ENCODE peak calls at places on chromosomes 4 and X, in nine cellular contexts. One of them, this sample, is unnamed.

GRCh38 chr4:72602396-72602795 is 33.4 kb upstream of the ADAMTS3 start:
- DNase-seq in fibroblast of mammary gland: no peak
- DNase-seq in PC-3: no peak
- DNase-seq in AG04450: no peak
- DNase-seq in NB4: no peak
- DNase-seq in astrocyte of the spinal cord: no peak
- DNase-seq in Caco-2: no peak
- DNase-seq in mammary epithelial cell: peak
- DNase-seq in mucosa of descending colon: no peak
- DNase-seq in this sample: no peak

GRCh38 chr4:47876310-47876709 is 38.1 kb downstream of the NFXL1 start:
- DNase-seq in astrocyte of the spinal cord: no peak
- DNase-seq in Caco-2: no peak
- DNase-seq in PC-3: no peak
- DNase-seq in AG04450: no peak
- DNase-seq in mucosa of descending colon: no peak
- DNase-seq in mammary epithelial cell: no peak
- DNase-seq in NB4: no peak
- DNase-seq in fibroblast of mammary gland: peak
- DNase-seq in this sample: no peak

GRCh38 chr4:2950221-2950989 is 12.8 kb downstream of the NOP14 start:
- DNase-seq in mammary epithelial cell: no peak
- DNase-seq in AG04450: no peak
- DNase-seq in Caco-2: no peak
- DNase-seq in astrocyte of the spinal cord: no peak
- DNase-seq in fibroblast of mammary gland: peak
- DNase-seq in PC-3: no peak
- DNase-seq in NB4: no peak
- DNase-seq in mucosa of descending colon: no peak
- DNase-seq in this sample: no peak

GRCh38 chrX:132214518-132214917 is 4.7 kb downstream of the RAP2C start:
- DNase-seq in mammary epithelial cell: no peak
- DNase-seq in fibroblast of mammary gland: no peak
- DNase-seq in mucosa of descending colon: no peak
- DNase-seq in Caco-2: no peak
- DNase-seq in astrocyte of the spinal cord: no peak
- DNase-seq in AG04450: no peak
- DNase-seq in NB4: no peak
- DNase-seq in PC-3: no peak
- DNase-seq in this sample: no peak

GRCh38 chrX:105323951-105324350 is 103.5 kb upstream of the TEX13A start:
- DNase-seq in astrocyte of the spinal cord: peak
- DNase-seq in Caco-2: no peak
- DNase-seq in mammary epithelial cell: peak
- DNase-seq in PC-3: peak
- DNase-seq in NB4: no peak
- DNase-seq in fibroblast of mammary gland: peak
- DNase-seq in mucosa of descending colon: no peak
- DNase-seq in AG04450: no peak
- DNase-seq in this sample: peak

GRCh38 chr4:76784237-76784636 is 113.7 kb downstream of the SOWAHB start:
- DNase-seq in NB4: peak
- DNase-seq in Caco-2: peak
- DNase-seq in fibroblast of mammary gland: peak
- DNase-seq in mammary epithelial cell: no peak
- DNase-seq in mucosa of descending colon: no peak
- DNase-seq in astrocyte of the spinal cord: no peak
- DNase-seq in AG04450: no peak
- DNase-seq in PC-3: no peak
- DNase-seq in this sample: no peak

GRCh38 chrX:148310402-148311200 is 189.8 kb upstream of the AFF2 start:
- DNase-seq in mammary epithelial cell: no peak
- DNase-seq in AG04450: no peak
- DNase-seq in NB4: peak
- DNase-seq in fibroblast of mammary gland: no peak
- DNase-seq in Caco-2: no peak
- DNase-seq in mucosa of descending colon: no peak
- DNase-seq in PC-3: no peak
- DNase-seq in astrocyte of the spinal cord: no peak
- DNase-seq in this sample: no peak

GRCh38 chrX:123436512-123436911 is 252.4 kb downstream of the GRIA3 start:
- DNase-seq in Caco-2: no peak
- DNase-seq in mammary epithelial cell: no peak
- DNase-seq in AG04450: no peak
- DNase-seq in NB4: no peak
- DNase-seq in mucosa of descending colon: no peak
- DNase-seq in fibroblast of mammary gland: no peak
- DNase-seq in astrocyte of the spinal cord: no peak
- DNase-seq in PC-3: no peak
- DNase-seq in this sample: no peak

GRCh38 chr4:168486961-168487820 is 6.9 kb upstream of the DDX60L start:
- DNase-seq in mammary epithelial cell: peak
- DNase-seq in astrocyte of the spinal cord: peak
- DNase-seq in NB4: peak
- DNase-seq in AG04450: no peak
- DNase-seq in fibroblast of mammary gland: peak
- DNase-seq in PC-3: peak
- DNase-seq in mucosa of descending colon: no peak
- DNase-seq in Caco-2: no peak
- DNase-seq in this sample: peak

GRCh38 chr4:182354867-182355266 is 111.7 kb downstream of the TENM3 start:
- DNase-seq in mucosa of descending colon: no peak
- DNase-seq in astrocyte of the spinal cord: peak
- DNase-seq in NB4: no peak
- DNase-seq in Caco-2: no peak
- DNase-seq in PC-3: no peak
- DNase-seq in fibroblast of mammary gland: peak
- DNase-seq in mammary epithelial cell: peak
- DNase-seq in AG04450: no peak
- DNase-seq in this sample: peak

GRCh38 chr4:140756292-140757219 is at the start of gene TBC1D9:
- DNase-seq in NB4: peak
- DNase-seq in AG04450: no peak
- DNase-seq in fibroblast of mammary gland: peak
- DNase-seq in astrocyte of the spinal cord: peak
- DNase-seq in mammary epithelial cell: peak
- DNase-seq in Caco-2: peak
- DNase-seq in mucosa of descending colon: peak
- DNase-seq in PC-3: peak
- DNase-seq in this sample: peak

GRCh38 chrX:40209951-40210617 is 112.3 kb upstream of the BCOR start:
- DNase-seq in NB4: no peak
- DNase-seq in mammary epithelial cell: peak
- DNase-seq in Caco-2: no peak
- DNase-seq in astrocyte of the spinal cord: peak
- DNase-seq in PC-3: peak
- DNase-seq in AG04450: no peak
- DNase-seq in fibroblast of mammary gland: peak
- DNase-seq in mucosa of descending colon: no peak
- DNase-seq in this sample: peak

GRCh38 chrX:123236868-123237267 is 52.8 kb downstream of the GRIA3 start:
- DNase-seq in fibroblast of mammary gland: no peak
- DNase-seq in mammary epithelial cell: no peak
- DNase-seq in PC-3: no peak
- DNase-seq in AG04450: no peak
- DNase-seq in Caco-2: no peak
- DNase-seq in mucosa of descending colon: no peak
- DNase-seq in NB4: no peak
- DNase-seq in astrocyte of the spinal cord: no peak
- DNase-seq in this sample: peak

DNA sequence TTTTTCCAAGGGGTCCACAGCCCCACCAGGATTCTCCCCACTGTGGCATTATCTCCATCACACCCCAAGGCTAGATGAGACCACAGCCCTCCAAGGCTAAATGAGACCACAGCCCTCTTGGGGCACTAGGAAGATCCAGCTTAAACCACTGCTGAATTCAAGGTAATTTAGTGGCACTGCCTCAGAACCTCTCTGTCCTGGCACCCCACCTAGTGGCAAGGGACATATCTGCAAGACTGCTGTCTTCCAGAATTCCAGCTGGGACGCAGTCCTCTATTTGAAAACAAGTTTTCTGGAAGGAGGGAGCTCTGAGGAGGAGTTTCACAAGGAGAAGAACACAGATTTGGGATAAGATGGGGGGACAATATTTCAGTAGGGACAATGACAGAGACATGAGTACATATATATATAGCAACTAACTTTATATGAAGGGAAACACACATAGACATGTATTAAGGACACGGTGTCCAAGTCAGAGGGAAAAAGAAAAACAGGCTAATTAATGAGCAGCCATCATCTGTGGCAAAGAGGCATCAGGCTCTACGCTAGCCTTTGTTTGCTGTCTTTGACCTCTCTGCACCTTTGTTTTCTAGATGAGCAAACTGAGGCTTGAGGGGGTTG is 9.3 kb downstream of the CETN2 start:
- DNase-seq in fibroblast of mammary gland: peak
- DNase-seq in AG04450: no peak
- DNase-seq in Caco-2: peak
- DNase-seq in PC-3: peak
- DNase-seq in mucosa of descending colon: no peak
- DNase-seq in mammary epithelial cell: peak
- DNase-seq in astrocyte of the spinal cord: no peak
- DNase-seq in NB4: peak
- DNase-seq in this sample: peak
- TF ChIP-seq CTCF in fibroblast of mammary gland: peak
- TF ChIP-seq CTCF in AG04450: peak
- TF ChIP-seq CTCF in Caco-2: peak
- TF ChIP-seq CTCF in PC-3: peak
- TF ChIP-seq CTCF in mucosa of descending colon: peak
- TF ChIP-seq CTCF in mammary epithelial cell: peak
- TF ChIP-seq CTCF in astrocyte of the spinal cord: peak
- TF ChIP-seq CTCF in NB4: peak
- TF ChIP-seq CTCF in this sample: peak

GRCh38 chrX:72308566-72309296 is 3.0 kb upstream of the CITED1 start:
- DNase-seq in astrocyte of the spinal cord: peak
- DNase-seq in Caco-2: peak
- DNase-seq in PC-3: peak
- DNase-seq in fibroblast of mammary gland: peak
- DNase-seq in mammary epithelial cell: peak
- DNase-seq in AG04450: peak
- DNase-seq in mucosa of descending colon: peak
- DNase-seq in NB4: peak
- DNase-seq in this sample: peak

GRCh38 chrX:72307646-72308051 is 1.9 kb upstream of the CITED1 start:
- DNase-seq in mucosa of descending colon: no peak
- DNase-seq in mammary epithelial cell: no peak
- DNase-seq in fibroblast of mammary gland: no peak
- DNase-seq in AG04450: no peak
- DNase-seq in Caco-2: no peak
- DNase-seq in NB4: no peak
- DNase-seq in PC-3: no peak
- DNase-seq in astrocyte of the spinal cord: no peak
- DNase-seq in this sample: no peak

GRCh38 chrX:72309297-72310071 is 3.8 kb upstream of the CITED1 start:
- DNase-seq in AG04450: no peak
- DNase-seq in fibroblast of mammary gland: no peak
- DNase-seq in Caco-2: no peak
- DNase-seq in mammary epithelial cell: no peak
- DNase-seq in mucosa of descending colon: no peak
- DNase-seq in NB4: no peak
- DNase-seq in astrocyte of the spinal cord: no peak
- DNase-seq in PC-3: no peak
- DNase-seq in this sample: peak

GRCh38 chrX:72306851-72307645 is 1.3 kb upstream of the CITED1 start:
- DNase-seq in mammary epithelial cell: peak
- DNase-seq in mucosa of descending colon: peak
- DNase-seq in AG04450: peak
- DNase-seq in NB4: peak
- DNase-seq in fibroblast of mammary gland: peak
- DNase-seq in PC-3: peak
- DNase-seq in Caco-2: peak
- DNase-seq in astrocyte of the spinal cord: peak
- DNase-seq in this sample: peak

DNA sequence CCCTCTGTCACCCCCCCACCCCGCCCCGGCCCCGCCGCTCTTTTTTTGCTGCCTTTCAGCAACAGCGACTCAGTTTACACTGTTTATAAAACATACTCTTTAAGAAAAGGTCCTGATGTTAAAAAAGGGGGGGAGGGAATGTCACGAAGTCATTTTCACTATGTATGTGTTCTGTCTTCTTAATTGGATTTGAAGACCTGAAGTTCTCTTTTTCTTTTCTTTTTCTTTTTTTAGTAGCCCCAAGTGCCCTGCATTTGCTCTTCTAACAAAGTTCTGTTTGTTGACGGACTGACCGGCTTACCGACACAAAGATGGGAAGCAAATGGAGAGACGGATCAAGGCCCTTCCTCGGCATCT is 2.5 kb upstream of the CITED1 start:
- DNase-seq in Caco-2: no peak
- DNase-seq in PC-3: no peak
- DNase-seq in AG04450: no peak
- DNase-seq in astrocyte of the spinal cord: no peak
- DNase-seq in NB4: no peak
- DNase-seq in fibroblast of mammary gland: no peak
- DNase-seq in mucosa of descending colon: no peak
- DNase-seq in mammary epithelial cell: no peak
- DNase-seq in this sample: no peak
- H3K4me3 ChIP-seq in Caco-2: no peak
- H3K4me3 ChIP-seq in PC-3: peak
- H3K4me3 ChIP-seq in AG04450: no peak
- H3K4me3 ChIP-seq in astrocyte of the spinal cord: no peak
- H3K4me3 ChIP-seq in NB4: no peak
- H3K4me3 ChIP-seq in fibroblast of mammary gland: no peak
- H3K4me3 ChIP-seq in mucosa of descending colon: no peak
- H3K4me3 ChIP-seq in mammary epithelial cell: no peak
- H3K4me3 ChIP-seq in this sample: no peak

DNA sequence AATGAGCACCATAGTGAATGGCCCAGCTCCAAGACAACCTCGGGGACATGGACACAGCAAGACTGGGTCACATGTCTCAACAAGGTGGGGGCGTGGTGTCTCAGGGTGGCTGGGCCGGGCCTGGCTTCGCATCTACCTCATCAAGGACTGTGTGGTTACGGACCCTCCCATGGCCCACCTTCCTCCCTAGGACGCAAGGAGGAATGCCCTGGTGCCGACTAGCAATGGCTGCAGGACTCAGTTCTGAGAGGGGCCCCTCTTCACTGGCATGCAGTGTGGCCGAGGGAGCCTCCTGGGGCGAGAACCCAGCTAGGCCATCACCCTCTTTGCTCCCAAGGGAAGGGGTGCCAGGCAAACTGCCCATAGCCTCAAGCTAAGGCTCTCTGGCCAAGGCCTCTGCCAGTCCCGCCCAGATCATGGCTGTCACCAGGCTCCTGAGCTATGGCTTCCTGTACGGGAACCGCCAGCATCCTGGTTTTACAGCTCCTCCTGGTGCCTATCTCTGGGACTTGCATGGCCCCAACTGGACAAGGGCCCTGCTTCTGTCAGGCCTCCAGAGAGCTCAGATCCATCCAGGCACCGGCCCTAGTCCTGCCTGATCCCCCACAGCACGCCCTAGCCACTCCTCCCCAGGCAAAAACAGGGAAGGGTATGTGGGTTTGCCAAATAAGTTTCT is 218.0 kb upstream of the AGTR2 start:
- DNase-seq in Caco-2: no peak
- DNase-seq in fibroblast of mammary gland: no peak
- DNase-seq in mammary epithelial cell: no peak
- DNase-seq in PC-3: no peak
- DNase-seq in astrocyte of the spinal cord: no peak
- DNase-seq in NB4: no peak
- DNase-seq in mucosa of descending colon: no peak
- DNase-seq in AG04450: no peak
- DNase-seq in this sample: no peak
- TF ChIP-seq CTCF in Caco-2: no peak
- TF ChIP-seq CTCF in fibroblast of mammary gland: peak
- TF ChIP-seq CTCF in mammary epithelial cell: no peak
- TF ChIP-seq CTCF in PC-3: no peak
- TF ChIP-seq CTCF in astrocyte of the spinal cord: no peak
- TF ChIP-seq CTCF in NB4: no peak
- TF ChIP-seq CTCF in mucosa of descending colon: no peak
- TF ChIP-seq CTCF in AG04450: no peak
- TF ChIP-seq CTCF in this sample: no peak

GRCh38 chrX:70444326-70445196 is at the start of gene DLG3:
- DNase-seq in fibroblast of mammary gland: peak
- DNase-seq in AG04450: no peak
- DNase-seq in PC-3: peak
- DNase-seq in mucosa of descending colon: no peak
- DNase-seq in astrocyte of the spinal cord: peak
- DNase-seq in Caco-2: peak
- DNase-seq in NB4: peak
- DNase-seq in mammary epithelial cell: peak
- DNase-seq in this sample: peak
- H3K4me3 ChIP-seq in fibroblast of mammary gland: no peak
- H3K4me3 ChIP-seq in AG04450: peak
- H3K4me3 ChIP-seq in PC-3: no peak
- H3K4me3 ChIP-seq in mucosa of descending colon: no peak
- H3K4me3 ChIP-seq in astrocyte of the spinal cord: no peak
- H3K4me3 ChIP-seq in Caco-2: no peak
- H3K4me3 ChIP-seq in NB4: no peak
- H3K4me3 ChIP-seq in mammary epithelial cell: no peak
- H3K4me3 ChIP-seq in this sample: peak